ENCODE peak calls at places on chromosomes 6 and 20, in ten cellular contexts. O, F, J, Y, U, C, T, G, P and V are unnamed samples.
A peak's percentile ranks its signal among the peaks of the same experiment; 100 is the strongest.

GRCh38 chr6:114342086-114342825 is 567 bp downstream of the HS3ST5 start:
- DNase-seq in O (peak; percentile 60), F (no peak), J (peak; percentile 31), Y (no peak), U (no peak), C (no peak), T (no peak), G (peak; percentile 64), P (no peak), V (no peak)

GRCh38 chr6:6320901-6321300 is 439 bp upstream of the F13A1 start:
- DNase-seq in O (peak; percentile 56), F (peak; percentile 59), J (no peak), Y (no peak), U (no peak), C (no peak), T (no peak), G (no peak), P (no peak), V (peak; percentile 87)

GRCh38 chr6:132261354-132261753 is 139.9 kb downstream of the MOXD1 start:
- DNase-seq in O (no peak), F (no peak), J (no peak), Y (no peak), U (no peak), C (no peak), T (no peak), G (no peak), P (no peak), V (peak; percentile 96)

GRCh38 chr20:14861028-14861699 is 523.8 kb upstream of the FLRT3 start:
- DNase-seq in O (no peak), F (no peak), J (no peak), Y (no peak), U (no peak), C (no peak), T (no peak), G (no peak), P (no peak), V (no peak)

GRCh38 chr6:169445661-169446581 is 192.3 kb upstream of the THBS2 start:
- DNase-seq in O (no peak), F (no peak), J (no peak), Y (no peak), U (no peak), C (no peak), T (no peak), G (no peak), P (no peak), V (no peak)

GRCh38 chr6:36301781-36302180 is 31.9 kb downstream of the PNPLA1 start:
- DNase-seq in O (peak; percentile 2), F (no peak), J (no peak), Y (no peak), U (peak; percentile 38), C (no peak), T (no peak), G (no peak), P (no peak), V (no peak)

GRCh38 chr6:83199865-83200230 is 6.7 kb downstream of the RWDD2A start:
- DNase-seq in O (peak; percentile 70), F (no peak), J (no peak), Y (no peak), U (peak; percentile 56), C (no peak), T (no peak), G (no peak), P (peak; percentile 85), V (peak; percentile 32)

GRCh38 chr6:45714795-45715507 is 300.7 kb downstream of the CLIC5 start:
- DNase-seq in O (peak; percentile 94), F (peak; percentile 93), J (peak; percentile 74), Y (peak; percentile 6), U (peak; percentile 91), C (peak; percentile 81), T (no peak), G (peak; percentile 51), P (peak; percentile 93), V (peak; percentile 92)

GRCh38 chr6:160679402-160679769 is 15.3 kb upstream of the LPA start:
- DNase-seq in O (peak; percentile 14), F (no peak), J (no peak), Y (no peak), U (no peak), C (no peak), T (no peak), G (peak; percentile 77), P (no peak), V (no peak)

GRCh38 chr6:170095273-170095976 is 195.5 kb downstream of the DLL1 start:
- DNase-seq in O (no peak), F (no peak), J (no peak), Y (no peak), U (no peak), C (no peak), T (no peak), G (no peak), P (no peak), V (no peak)

GRCh38 chr20:64247312-64247627 is 8.3 kb upstream of the PCMTD2 start:
- DNase-seq in O (no peak), F (no peak), J (no peak), Y (no peak), U (no peak), C (no peak), T (no peak), G (no peak), P (no peak), V (no peak)

GRCh38 chr6:84019812-84020211 is 13.8 kb upstream of the MRAP2 start:
- DNase-seq in O (no peak), F (no peak), J (no peak), Y (no peak), U (no peak), C (no peak), T (no peak), G (no peak), P (no peak), V (peak; percentile 83)

GRCh38 chr20:29689411-29690225 is 1567.8 kb upstream of the DEFB115 start:
- DNase-seq in O (no peak), F (peak; percentile 16), J (peak; percentile 80), Y (no peak), U (no peak), C (no peak), T (no peak), G (no peak), P (peak; percentile 28), V (no peak)

GRCh38 chr20:23497458-23498026 is 6.6 kb downstream of the CST8 start:
- DNase-seq in O (no peak), F (no peak), J (no peak), Y (no peak), U (no peak), C (no peak), T (no peak), G (no peak), P (no peak), V (no peak)

GRCh38 chr6:7424967-7425807 is 35.6 kb downstream of the RIOK1 start:
- DNase-seq in O (no peak), F (no peak), J (peak; percentile 73), Y (no peak), U (peak; percentile 75), C (no peak), T (no peak), G (no peak), P (peak; percentile 69), V (peak; percentile 36)

GRCh38 chr6:154468760-154469159 is 41.7 kb downstream of the CNKSR3 start:
- DNase-seq in O (no peak), F (no peak), J (no peak), Y (no peak), U (no peak), C (peak; percentile 20), T (no peak), G (no peak), P (no peak), V (no peak)